ENCODE peak calls at places on chromosomes 11 and 22, in six cellular contexts. G is spleen, N is HL-60, X is GM06990, V is astrocyte of the spinal cord, O is MM.1S. W is an unnamed sample.

GRCh38 chr11:88363566-88364169 is 26.1 kb upstream of the CTSC start:
- DNase-seq in G (no peak), N (no peak), X (no peak), V (peak; percentile 22), O (no peak), W (no peak)

GRCh38 chr11:126495806-126496205 is 140.3 kb downstream of the ST3GAL4 start:
- DNase-seq in G (peak; percentile 51), N (no peak), X (no peak), V (no peak), O (no peak), W (no peak)

GRCh38 chr11:44625759-44626523 is 60.5 kb downstream of the CD82 start:
- DNase-seq in G (peak; percentile 72), N (peak; percentile 86), X (no peak), V (no peak), O (no peak), W (no peak)

GRCh38 chr11:33667819-33668467 is 32.7 kb downstream of the C11orf91 start:
- DNase-seq in G (no peak), N (no peak), X (no peak), V (no peak), O (no peak), W (no peak)

GRCh38 chr11:68338041-68338800 is 25.8 kb downstream of the LRP5 start:
- DNase-seq in G (no peak), N (no peak), X (no peak), V (no peak), O (no peak), W (no peak)

GRCh38 chr11:126474888-126475626 is 119.6 kb downstream of the ST3GAL4 start:
- DNase-seq in G (no peak), N (no peak), X (no peak), V (peak; percentile 67), O (no peak), W (no peak)

GRCh38 chr11:79054636-79055035 is 386.2 kb downstream of the TENM4 start:
- DNase-seq in G (no peak), N (no peak), X (no peak), V (peak; percentile 82), O (no peak), W (no peak)

GRCh38 chr22:42294034-42294985 is 23.9 kb upstream of the TCF20 start:
- DNase-seq in G (no peak), N (no peak), X (no peak), V (peak; percentile 47), O (no peak), W (no peak)

GRCh38 chr11:19345519-19345847 is 104.7 kb upstream of the E2F8 start:
- DNase-seq in G (peak; percentile 77), N (no peak), X (no peak), V (no peak), O (peak; percentile 77), W (no peak)

GRCh38 chr22:25484916-25485315 is 79.6 kb upstream of the GRK3 start:
- DNase-seq in G (no peak), N (no peak), X (no peak), V (no peak), O (no peak), W (no peak)

GRCh38 chr11:109772846-109773400 is 320.3 kb upstream of the ZC3H12C start:
- DNase-seq in G (no peak), N (no peak), X (no peak), V (no peak), O (no peak), W (no peak)

GRCh38 chr11:117997436-117998200 is 11.4 kb downstream of the IL10RA start:
- DNase-seq in G (no peak), N (no peak), X (no peak), V (no peak), O (no peak), W (no peak)

GRCh38 chr11:72579816-72580647 is 94.2 kb downstream of the PDE2A start:
- DNase-seq in G (no peak), N (no peak), X (no peak), V (no peak), O (no peak), W (no peak)

GRCh38 chr11:19766810-19767209 is 54.2 kb downstream of the NAV2 start:
- DNase-seq in G (no peak), N (no peak), X (no peak), V (no peak), O (no peak), W (no peak)

GRCh38 chr22:17627961-17628303 is 617 bp downstream of the ATP6V1E1 start:
- DNase-seq in G (peak; percentile 77), N (no peak), X (no peak), V (no peak), O (no peak), W (no peak)

GRCh38 chr11:109984634-109985289 is 108.4 kb upstream of the ZC3H12C start:
- DNase-seq in G (no peak), N (peak; percentile 22), X (peak; percentile 35), V (no peak), O (peak; percentile 79), W (no peak)

GRCh38 chr22:24417200-24417599 is 10.2 kb upstream of the ADORA2A start:
- DNase-seq in G (no peak), N (no peak), X (no peak), V (no peak), O (no peak), W (no peak)

GRCh38 chr11:36016263-36016662 is 72.4 kb downstream of the LDLRAD3 start:
- DNase-seq in G (no peak), N (no peak), X (no peak), V (no peak), O (no peak), W (no peak)

GRCh38 chr11:69369210-69369609 is 75.3 kb downstream of the MYEOV start:
- DNase-seq in G (no peak), N (no peak), X (no peak), V (no peak), O (no peak), W (no peak)

GRCh38 chr11:69567951-69568808 is 72.8 kb upstream of the CCND1 start:
- DNase-seq in G (no peak), N (no peak), X (no peak), V (no peak), O (no peak), W (no peak)

GRCh38 chr22:49997932-49998717 is 14.4 kb downstream of the IL17REL start:
- DNase-seq in G (no peak), N (no peak), X (no peak), V (no peak), O (no peak), W (no peak)

GRCh38 chr11:129699711-129700304 is 115.8 kb upstream of the TMEM45B start:
- DNase-seq in G (no peak), N (no peak), X (no peak), V (no peak), O (no peak), W (no peak)

GRCh38 chr11:72635931-72636330 is 38.3 kb downstream of the PDE2A start:
- DNase-seq in G (no peak), N (no peak), X (no peak), V (no peak), O (no peak), W (no peak)

GRCh38 chr11:104476454-104476853 is 312.5 kb upstream of the PDGFD start:
- DNase-seq in G (no peak), N (no peak), X (no peak), V (no peak), O (no peak), W (no peak)

GRCh38 chr11:16883179-16883578 is 131.0 kb downstream of the PLEKHA7 start:
- DNase-seq in G (no peak), N (no peak), X (no peak), V (no peak), O (no peak), W (no peak)
- TF ChIP-seq CTCF in G (no peak), N (no peak), X (no peak), V (no peak), O (peak; percentile 16), W (no peak)

GRCh38 chr11:2526808-2527381 is 82.1 kb downstream of the KCNQ1 start:
- DNase-seq in G (peak; percentile 92), N (peak; percentile 59), X (peak; percentile 60), V (no peak), O (peak; percentile 72), W (peak; percentile 22)
- TF ChIP-seq CTCF in G (no peak), N (no peak), X (peak; percentile 44), V (no peak), O (peak; percentile 59), W (peak; percentile 32)

DNA sequence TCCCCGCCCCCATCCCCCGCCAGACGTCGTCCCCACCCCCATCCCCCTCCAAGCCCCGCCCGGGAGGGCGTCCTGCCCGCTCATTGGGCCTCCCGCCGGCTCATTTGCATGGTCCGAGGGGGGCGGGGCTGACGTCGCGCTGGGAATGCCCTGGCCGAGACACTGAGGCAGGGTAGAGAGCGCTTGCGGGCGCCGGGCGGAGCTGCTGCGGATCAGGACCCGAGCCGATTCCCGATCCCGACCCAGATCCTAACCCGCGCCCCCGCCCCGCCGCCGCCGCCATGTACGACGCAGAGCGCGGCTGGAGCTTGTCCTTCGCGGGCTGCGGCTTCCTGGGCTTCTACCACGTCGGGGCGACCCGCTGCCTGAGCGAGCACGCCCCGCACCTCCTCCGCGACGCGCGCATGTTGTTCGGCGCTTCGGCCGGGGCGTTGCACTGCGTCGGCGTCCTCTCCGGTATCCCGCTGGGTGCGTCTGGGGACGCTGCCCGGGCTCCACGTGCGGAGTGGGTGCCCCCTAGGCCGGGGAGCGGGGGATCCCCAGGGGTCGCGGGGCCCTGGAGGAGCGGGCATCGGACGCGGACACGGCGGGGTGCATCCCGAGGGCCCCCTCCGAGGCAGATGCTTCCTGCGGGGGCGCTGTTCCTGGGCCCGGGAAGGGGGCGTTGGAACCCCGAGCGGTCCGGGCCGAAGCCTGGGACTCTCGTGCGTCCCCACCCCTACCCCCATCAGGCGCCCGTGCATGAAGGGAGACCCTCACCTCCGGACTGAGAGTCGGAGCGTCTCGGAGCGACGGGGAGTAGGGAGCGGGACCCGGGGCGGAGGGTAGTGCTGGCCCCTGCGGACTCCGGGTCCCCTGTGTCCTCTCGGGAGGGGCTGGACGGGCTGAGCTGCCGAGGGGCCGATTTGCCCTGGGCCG is at the start of gene PNPLA3:
- DNase-seq in G (peak; percentile 89), N (peak; percentile 49), X (peak; percentile 68), V (peak; percentile 89), O (no peak), W (no peak)
- TF ChIP-seq CTCF in G (no peak), N (no peak), X (no peak), V (peak; percentile 40), O (no peak), W (no peak)

GRCh38 chr11:84962018-84962417 is 665.1 kb downstream of the DLG2 start:
- DNase-seq in G (no peak), N (no peak), X (no peak), V (no peak), O (peak; percentile 45), W (no peak)

GRCh38 chr11:84958295-84958694 is 668.8 kb downstream of the DLG2 start:
- DNase-seq in G (no peak), N (no peak), X (no peak), V (no peak), O (no peak), W (no peak)

GRCh38 chr11:84965484-84965883 is 661.7 kb downstream of the DLG2 start:
- DNase-seq in G (no peak), N (no peak), X (no peak), V (no peak), O (no peak), W (no peak)

GRCh38 chr11:84969103-84969502 is 658.0 kb downstream of the DLG2 start:
- DNase-seq in G (no peak), N (no peak), X (no peak), V (peak; percentile 49), O (no peak), W (no peak)

DNA sequence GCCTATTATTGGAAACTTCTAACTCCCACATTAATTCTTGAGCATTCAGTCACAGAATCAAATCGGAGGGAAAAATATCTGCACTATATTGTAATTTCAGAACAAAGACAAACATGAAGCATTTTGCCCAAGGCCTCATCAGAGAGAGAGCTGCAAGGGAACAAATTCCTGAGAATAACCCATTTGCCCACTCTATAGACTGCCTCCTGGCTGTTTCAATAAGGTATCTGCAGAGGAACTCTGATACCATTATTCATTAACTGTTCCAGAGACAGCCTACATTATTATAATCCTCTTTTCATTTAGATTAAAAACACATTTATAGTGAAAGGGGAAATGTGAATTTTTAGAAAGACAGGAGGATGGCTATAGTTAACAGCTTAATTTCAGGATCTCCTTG is 663.9 kb downstream of the DLG2 start:
- DNase-seq in G (no peak), N (no peak), X (no peak), V (no peak), O (no peak), W (no peak)
- TF ChIP-seq CTCF in G (no peak), N (no peak), X (no peak), V (no peak), O (no peak), W (no peak)